ENCODE peak calls at places on chromosomes 2 and 18, in seven cellular contexts. V is heart right ventricle; D is Panc1; W is lung; L is CD4-positive, alpha-beta T cell; Z is right cardiac atrium; J is CD4-positive, CD25-positive, alpha-beta regulatory T cell. O is an unnamed sample.

GRCh38 chr2:173021939-173022371 is 53.7 kb upstream of the MAP3K20 start:
- ATAC-seq in Z (peak; percentile 77), J (no peak), W (no peak), L (no peak), V (peak; percentile 82), D (peak; percentile 71), O (no peak)

GRCh38 chr2:19786408-19787058 is 115.2 kb downstream of the TTC32 start:
- ATAC-seq in J (no peak), Z (no peak), D (peak; percentile 36), L (no peak), W (no peak), V (no peak), O (peak; percentile 50)

GRCh38 chr2:185970148-185970852 is 231.7 kb downstream of the FSIP2 start:
- ATAC-seq in L (no peak), J (no peak), D (peak; percentile 45), W (no peak), Z (no peak), V (no peak), O (no peak)

GRCh38 chr18:24544141-24544498 is 83.7 kb downstream of the HRH4 start:
- ATAC-seq in V (no peak), Z (no peak), J (no peak), D (peak; percentile 78), W (no peak), L (no peak), O (no peak)

GRCh38 chr2:72983500-72984039 is 66.3 kb downstream of the EMX1 start:
- ATAC-seq in L (no peak), V (peak; percentile 53), D (no peak), J (no peak), W (no peak), Z (peak; percentile 13), O (no peak)

GRCh38 chr2:184685999-184686841 is 87.9 kb downstream of the ZNF804A start:
- ATAC-seq in L (no peak), W (no peak), D (no peak), Z (no peak), V (no peak), J (no peak), O (peak; percentile 13)

GRCh38 chr2:21118302-21118920 is 5.4 kb upstream of the TDRD15 start:
- ATAC-seq in L (no peak), V (no peak), J (no peak), D (peak; percentile 83), Z (peak; percentile 50), W (no peak), O (no peak)

GRCh38 chr2:142140434-142140845 is 9.6 kb upstream of the LRP1B start:
- ATAC-seq in W (no peak), L (no peak), Z (no peak), J (no peak), V (no peak), D (no peak), O (no peak)

GRCh38 chr18:76524900-76525698 is 30.1 kb upstream of the ZNF516 start:
- ATAC-seq in W (peak; percentile 17), D (peak; percentile 76), L (peak; percentile 29), V (peak; percentile 28), Z (peak; percentile 51), J (no peak), O (peak; percentile 44)

GRCh38 chr18:35106013-35106844 is 65.0 kb downstream of the MAPRE2 start:
- ATAC-seq in V (no peak), L (peak; percentile 76), Z (no peak), W (no peak), J (peak; percentile 55), D (no peak), O (no peak)

GRCh38 chr2:95325590-95326432 is 28.7 kb downstream of the KCNIP3 start:
- ATAC-seq in L (no peak), W (no peak), J (no peak), V (no peak), Z (no peak), D (no peak), O (no peak)

GRCh38 chr2:181970160-181970794 is 15.4 kb upstream of the PPP1R1C start:
- ATAC-seq in Z (no peak), L (no peak), J (no peak), V (no peak), D (no peak), W (no peak), O (no peak)

GRCh38 chr2:28393115-28393836 is 618 bp downstream of the FOSL2 start:
- ATAC-seq in Z (peak; percentile 3), V (peak; percentile 9), J (no peak), L (no peak), W (peak; percentile 14), D (peak; percentile 24), O (no peak)

GRCh38 chr2:222902660-222903059 is 41.8 kb downstream of the ACSL3 start:
- ATAC-seq in J (no peak), D (no peak), W (no peak), L (no peak), Z (no peak), V (no peak), O (no peak)

GRCh38 chr18:57427429-57428181 is 7.6 kb upstream of the ONECUT2 start:
- ATAC-seq in W (no peak), Z (peak; percentile 56), J (no peak), L (no peak), V (no peak), D (no peak), O (peak; percentile 19)

GRCh38 chr18:56910237-56910636 is 236.7 kb upstream of the BOD1L2 start:
- ATAC-seq in D (no peak), V (no peak), Z (no peak), W (no peak), J (no peak), L (no peak), O (no peak)

GRCh38 chr2:219441451-219442205 is 7.0 kb downstream of the SPEG start:
- ATAC-seq in V (peak; percentile 29), J (peak; percentile 61), W (peak; percentile 13), D (peak; percentile 52), L (peak; percentile 82), Z (peak; percentile 22), O (peak; percentile 69)

GRCh38 chr2:202774104-202774503 is 97.5 kb downstream of the ICA1L start:
- ATAC-seq in J (no peak), W (no peak), V (no peak), Z (peak; percentile 43), L (no peak), D (no peak), O (no peak)

GRCh38 chr2:131521961-131522781 is 5.5 kb upstream of the CCDC74A start:
- ATAC-seq in W (no peak), V (peak; percentile 87), L (no peak), Z (peak; percentile 59), D (peak; percentile 48), J (no peak), O (no peak)

GRCh38 chr2:215982465-215982875 is 30.9 kb downstream of the MREG start:
- ATAC-seq in L (no peak), W (peak; percentile 85), D (peak; percentile 94), J (no peak), V (no peak), Z (no peak), O (no peak)

GRCh38 chr18:37321578-37322496 is 243.8 kb downstream of the CELF4 start:
- ATAC-seq in J (no peak), V (peak; percentile 16), L (no peak), W (no peak), Z (no peak), D (peak; percentile 59), O (no peak)

GRCh38 chr2:172889767-172890430 is 154.3 kb downstream of the RAPGEF4 start:
- ATAC-seq in Z (peak; percentile 73), V (peak; percentile 91), L (no peak), J (no peak), D (no peak), W (no peak), O (no peak)

DNA sequence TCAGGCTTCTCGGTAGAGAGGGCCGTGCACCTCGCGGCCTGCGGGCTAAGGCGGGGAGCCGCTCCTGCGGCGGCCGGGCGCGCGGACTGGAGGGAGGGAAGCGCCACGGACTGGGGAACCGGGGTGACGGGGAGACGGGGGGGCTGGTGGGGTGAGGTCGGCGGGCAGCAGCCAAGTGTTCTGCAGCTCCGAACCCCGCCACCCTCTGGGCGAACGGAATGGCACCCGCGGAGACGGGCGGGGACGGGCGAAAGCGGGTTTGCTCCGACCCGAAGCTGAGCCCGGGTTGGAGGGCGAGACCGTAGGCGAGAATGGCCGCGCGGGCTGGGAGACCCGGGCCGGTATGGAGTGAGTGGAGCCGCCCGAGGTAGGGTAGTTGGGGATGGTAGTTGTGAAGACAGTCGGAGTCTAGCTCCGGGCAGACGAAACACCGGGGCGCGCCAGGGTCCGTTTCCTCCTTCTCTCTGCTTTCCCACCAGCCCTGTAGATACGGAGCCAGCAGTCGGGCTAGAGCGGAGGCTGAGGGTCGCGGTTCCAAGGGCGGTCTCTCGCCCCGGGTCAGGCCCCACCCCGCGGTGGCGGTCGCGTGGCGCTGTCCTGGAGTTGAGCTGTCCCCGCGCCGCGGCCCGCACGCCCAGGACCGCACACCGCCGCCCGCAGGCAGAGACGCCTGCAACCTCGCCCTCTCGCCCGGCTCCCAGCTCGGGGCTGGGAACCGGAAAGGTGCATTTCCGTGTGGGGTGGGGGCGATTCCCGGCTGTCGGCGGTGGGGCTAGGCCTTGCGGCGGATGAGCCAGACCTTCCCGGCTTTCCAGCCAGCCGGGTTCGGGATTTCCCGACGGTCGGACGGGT is 160.3 kb upstream of the SIX2 start:
- ATAC-seq in W (peak; percentile 44), L (no peak), Z (peak; percentile 68), J (no peak), D (peak; percentile 73), V (no peak), O (peak; percentile 26)
- H3K27ac ChIP-seq in W (no peak overlapping the region), L (no peak overlapping the region), Z (no peak overlapping the region), J (no peak overlapping the region), D (no peak overlapping the region), V (no peak overlapping the region), O (peak overlapping the region; percentile 64)

GRCh38 chr2:209445485-209445884 is 21.6 kb downstream of the MAP2 start:
- ATAC-seq in V (no peak), J (no peak), L (no peak), W (no peak), Z (no peak), D (no peak), O (no peak)
- H3K27ac ChIP-seq in V (no peak overlapping the region), J (no peak overlapping the region), L (no peak overlapping the region), W (no peak overlapping the region), Z (no peak overlapping the region), D (no peak overlapping the region), O (no peak overlapping the region)

GRCh38 chr2:127067620-127068350 is 39.2 kb downstream of the BIN1 start:
- ATAC-seq in L (peak; percentile 67), D (no peak), V (no peak), W (no peak), J (peak; percentile 51), Z (no peak), O (no peak)

GRCh38 chr2:127068351-127068741 is 38.6 kb downstream of the BIN1 start:
- ATAC-seq in Z (no peak), D (no peak), L (no peak), V (no peak), W (no peak), J (no peak), O (no peak)

GRCh38 chr2:127065932-127066318 is 41.0 kb downstream of the BIN1 start:
- ATAC-seq in W (no peak), D (no peak), L (no peak), Z (no peak), J (no peak), V (no peak), O (no peak)

GRCh38 chr2:127065299-127065931 is 41.5 kb downstream of the BIN1 start:
- ATAC-seq in W (no peak), D (no peak), V (no peak), Z (no peak), J (no peak), L (no peak), O (no peak)

GRCh38 chr2:127066942-127067341 is 40.0 kb downstream of the BIN1 start:
- ATAC-seq in L (no peak), J (no peak), V (no peak), W (no peak), D (no peak), Z (peak; percentile 54), O (peak; percentile 41)
- H3K27ac ChIP-seq in L (no peak overlapping the region), J (no peak overlapping the region), V (peak overlapping the region; percentile 13), W (peak overlapping the region; percentile 37), D (no peak overlapping the region), Z (no peak overlapping the region), O (peak overlapping the region; percentile 78)

GRCh38 chr18:446941-447560 is 53.5 kb downstream of the COLEC12 start:
- ATAC-seq in W (peak; percentile 48), D (no peak), L (no peak), Z (peak; percentile 58), J (no peak), V (peak; percentile 54), O (peak; percentile 34)
- H3K27ac ChIP-seq in W (peak overlapping the region; percentile 45), D (no peak overlapping the region), L (no peak overlapping the region), Z (no peak overlapping the region), J (no peak overlapping the region), V (no peak overlapping the region), O (no peak overlapping the region)